ENCODE peak calls at places on chromosomes 6 and 20, in seven cellular contexts. E is fibroblast of lung, Q is hepatocyte, J is A549, U is trophoblast cell, H is IMR-90, A is GM23248. M is an unnamed sample.

GRCh38 chr6:1789092-1789491 is 179.4 kb downstream of the FOXC1 start:
- DNase-seq in E (peak; percentile 44), Q (no peak), J (no peak), U (no peak), H (peak; percentile 65), A (peak; percentile 42), M (no peak)

GRCh38 chr20:7038029-7038428 is 270.5 kb downstream of the BMP2 start:
- DNase-seq in E (no peak), Q (no peak), J (no peak), U (no peak), H (no peak), A (peak; percentile 82), M (no peak)

GRCh38 chr6:145789443-145789842 is 25.2 kb downstream of the FBXO30 start:
- DNase-seq in E (peak; percentile 88), Q (no peak), J (no peak), U (no peak), H (peak; percentile 41), A (no peak), M (no peak)

GRCh38 chr20:61989741-61990140 is 75.9 kb downstream of the TAF4 start:
- DNase-seq in E (no peak), Q (no peak), J (no peak), U (no peak), H (no peak), A (no peak), M (no peak)

GRCh38 chr6:121520337-121521163 is 85.1 kb downstream of the GJA1 start:
- DNase-seq in E (peak; percentile 58), Q (no peak), J (peak; percentile 3), U (peak; percentile 82), H (peak; percentile 89), A (peak; percentile 79), M (no peak)

GRCh38 chr6:152680151-152680550 is 17.5 kb upstream of the MYCT1 start:
- DNase-seq in E (no peak), Q (no peak), J (no peak), U (no peak), H (no peak), A (no peak), M (peak; percentile 52)

GRCh38 chr6:100175814-100176275 is 181.8 kb upstream of the MCHR2 start:
- DNase-seq in E (peak; percentile 88), Q (no peak), J (no peak), U (peak; percentile 11), H (peak; percentile 95), A (peak; percentile 92), M (no peak)

GRCh38 chr20:10863337-10864060 is 189.7 kb upstream of the JAG1 start:
- DNase-seq in E (peak; percentile 89), Q (no peak), J (no peak), U (no peak), H (peak; percentile 90), A (peak; percentile 79), M (no peak)

GRCh38 chr6:100346203-100346602 is 118.5 kb downstream of the SIM1 start:
- DNase-seq in E (no peak), Q (no peak), J (no peak), U (peak; percentile 78), H (peak; percentile 28), A (peak; percentile 26), M (no peak)

GRCh38 chr20:47774081-47774777 is 11.1 kb downstream of the SULF2 start:
- DNase-seq in E (no peak), Q (peak; percentile 46), J (no peak), U (no peak), H (no peak), A (no peak), M (no peak)

DNA sequence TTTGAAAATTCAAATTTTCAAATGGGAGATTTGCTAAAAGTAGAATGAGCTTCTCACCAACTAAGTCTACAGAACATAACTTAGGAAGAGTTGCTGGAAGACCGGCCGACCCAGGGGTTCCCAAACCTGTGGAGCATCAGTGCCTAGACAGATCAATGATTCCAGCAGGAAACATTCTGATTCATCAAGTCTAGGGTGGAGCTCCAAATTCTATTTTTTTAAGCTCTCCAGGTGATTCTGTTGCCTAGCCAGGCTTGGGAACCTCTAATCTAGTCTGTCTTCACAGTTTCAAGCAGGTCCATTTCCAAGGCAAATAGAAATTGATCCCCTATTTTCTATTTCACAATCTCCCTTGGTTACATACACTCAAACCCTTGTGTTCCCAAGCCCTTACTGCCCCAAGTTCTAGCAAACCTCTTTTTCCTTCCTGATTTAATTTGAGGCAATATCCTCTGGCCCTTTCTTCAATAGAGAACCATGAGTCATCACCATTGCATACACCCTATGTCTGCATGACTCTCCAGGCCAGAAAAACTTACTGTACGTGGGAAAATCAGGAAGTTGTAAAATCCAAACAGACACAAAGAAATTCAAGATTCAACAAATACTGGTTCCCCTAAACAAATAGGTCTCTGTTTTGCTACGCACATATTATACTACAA is 8.9 kb downstream of the ATXN1 start:
- DNase-seq in E (peak; percentile 91), Q (peak; percentile 63), J (peak; percentile 25), U (peak; percentile 51), H (peak; percentile 94), A (peak; percentile 98), M (no peak)
- H3K4me1 ChIP-seq in E (peaks cover 17% of the 10 kb centered on the region), Q (peaks cover 53% of the 10 kb centered on the region), J (peaks cover 83% of the 10 kb centered on the region), U (peaks cover 6% of the 10 kb centered on the region), H (peaks cover 15% of the 10 kb centered on the region), A (peaks cover 57% of the 10 kb centered on the region), M (no peaks in the 10 kb centered on the region)

GRCh38 chr6:154757352-154758095 is 24.3 kb downstream of the SCAF8 start:
- DNase-seq in E (no peak), Q (no peak), J (no peak), U (peak; percentile 18), H (no peak), A (no peak), M (no peak)
- H3K4me2 ChIP-seq in E (no peak overlapping the region), Q (no peak overlapping the region), J (no peak overlapping the region), U (no peak overlapping the region), H (no peak overlapping the region), A (no peak overlapping the region), M (no peak overlapping the region)

DNA sequence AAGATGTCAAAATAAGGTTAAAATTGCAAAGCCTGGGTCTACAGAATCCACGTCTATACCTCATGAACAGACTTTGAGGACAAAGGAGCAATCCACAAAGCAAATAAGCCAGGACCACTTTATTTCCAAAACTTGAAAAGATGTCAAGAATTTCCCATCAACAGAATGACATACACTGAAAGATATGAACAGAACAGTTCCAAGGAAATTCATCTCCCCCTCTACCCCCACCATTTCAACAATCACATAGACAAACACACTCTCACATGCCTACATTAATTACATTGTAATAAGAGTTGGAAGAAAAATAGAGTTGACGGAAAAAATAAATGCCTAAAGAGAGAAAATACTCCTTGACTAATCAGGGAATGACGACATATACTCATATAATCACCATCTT is 45.2 kb upstream of the NHSL1 start:
- DNase-seq in E (no peak), Q (no peak), J (no peak), U (no peak), H (peak; percentile 24), A (no peak), M (no peak)
- H3K4me3 ChIP-seq in E (no peak overlapping the region), Q (peak overlapping the region; percentile 1), J (no peak overlapping the region), U (no peak overlapping the region), H (no peak overlapping the region), A (peak overlapping the region; percentile 72), M (no peak overlapping the region)

GRCh38 chr6:167560673-167561569 is 236.0 kb downstream of the TTLL2 start:
- DNase-seq in E (no peak), Q (no peak), J (no peak), U (no peak), H (no peak), A (no peak), M (no peak)

GRCh38 chr6:167554854-167555253 is 230.0 kb downstream of the TTLL2 start:
- DNase-seq in E (no peak), Q (no peak), J (no peak), U (no peak), H (no peak), A (no peak), M (no peak)

GRCh38 chr6:167555836-167556235 is 230.9 kb downstream of the TTLL2 start:
- DNase-seq in E (no peak), Q (no peak), J (no peak), U (no peak), H (no peak), A (no peak), M (no peak)

GRCh38 chr6:167559675-167560479 is 235.0 kb downstream of the TTLL2 start:
- DNase-seq in E (no peak), Q (peak; percentile 58), J (no peak), U (no peak), H (no peak), A (no peak), M (no peak)

DNA sequence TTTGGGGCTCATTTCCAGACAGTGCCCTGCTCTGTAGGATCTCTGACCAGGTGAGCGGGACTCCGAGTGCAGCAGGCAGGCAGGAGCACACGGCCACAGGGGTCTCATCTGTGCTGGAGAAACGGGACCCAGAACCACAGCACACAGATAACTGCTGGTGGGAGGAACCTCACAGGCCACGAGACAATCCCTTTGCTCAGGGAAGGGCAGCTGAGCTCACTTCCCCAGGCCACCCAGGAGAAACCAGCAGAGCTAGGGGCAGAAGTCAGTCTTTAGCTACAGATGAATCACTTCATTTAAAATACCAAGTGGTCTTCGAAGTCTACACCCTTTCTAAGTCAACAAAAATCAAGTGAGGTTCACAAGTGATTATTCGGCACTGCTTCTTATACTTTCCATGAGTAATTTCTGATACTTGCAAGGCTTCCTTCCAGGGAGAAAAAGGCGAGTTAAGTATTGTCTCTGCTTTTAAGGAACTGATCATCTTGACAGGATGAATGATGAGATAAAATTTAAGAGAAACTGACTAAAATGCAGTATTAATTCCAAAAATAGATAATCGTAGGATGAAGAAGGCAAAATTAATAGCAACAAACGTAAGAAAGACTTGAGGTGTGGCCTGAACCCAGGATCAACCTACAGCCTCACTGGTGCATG is 233.5 kb downstream of the TTLL2 start:
- DNase-seq in E (no peak), Q (no peak), J (no peak), U (no peak), H (no peak), A (no peak), M (no peak)
- H3K4me1 ChIP-seq in E (no peaks in the 10 kb centered on the region), Q (peaks cover 17% of the 10 kb centered on the region), J (peaks cover 21% of the 10 kb centered on the region), U (no peaks in the 10 kb centered on the region), H (no peaks in the 10 kb centered on the region), A (no peaks in the 10 kb centered on the region), M (no peaks in the 10 kb centered on the region)

M was measured in OCI-LY7.